ENCODE peak calls at places on chromosomes 7 and 10, in eight cellular contexts. U is ovary, D is K562, T is transverse colon, F is IMR-90, Q is A549, Y is tibial nerve, V is heart left ventricle. Z is an unnamed sample.

GRCh38 chr10:110221721-110222261 is 14.4 kb downstream of the MXI1 start:
- DNase-seq in T (peak), V (peak), D (peak), Q (peak), U (peak), F (peak), Y (peak), Z (peak)

GRCh38 chr10:34397324-34397723 is 417.8 kb downstream of the PARD3 start:
- DNase-seq in Q (no peak), Y (no peak), U (no peak), D (no peak), V (no peak), F (peak), T (no peak), Z (no peak)

GRCh38 chr7:159049266-159050025 is 95.2 kb downstream of the VIPR2 start:
- DNase-seq in U (no peak), T (no peak), Y (no peak), F (no peak), V (no peak), D (no peak), Q (no peak), Z (peak)

GRCh38 chr10:100637785-100638184 is 102.0 kb downstream of the HIF1AN start:
- DNase-seq in D (peak), Y (no peak), U (no peak), T (no peak), V (no peak), Q (peak), F (no peak), Z (no peak)

GRCh38 chr10:102627446-102628293 is 16.6 kb upstream of the TRIM8 start:
- DNase-seq in U (peak), Y (no peak), Q (peak), F (peak), T (no peak), D (no peak), V (peak), Z (peak)

GRCh38 chr7:7102906-7103305 is 79.4 kb upstream of the C1GALT1 start:
- DNase-seq in F (no peak), Y (no peak), D (no peak), T (no peak), Q (no peak), V (no peak), U (no peak), Z (no peak)

GRCh38 chr7:105521027-105521730 is 892 bp downstream of the PUS7 start:
- DNase-seq in T (peak), U (peak), Q (peak), D (no peak), Y (no peak), F (peak), V (peak), Z (peak)

GRCh38 chr10:85614566-85614965 is 752.0 kb downstream of the GRID1 start:
- DNase-seq in D (no peak), T (no peak), Q (no peak), V (no peak), U (no peak), Y (no peak), F (no peak), Z (peak)

GRCh38 chr7:114835861-114836260 is 86.0 kb upstream of the MDFIC start:
- DNase-seq in Y (no peak), D (no peak), T (no peak), Q (no peak), U (no peak), V (no peak), F (no peak), Z (no peak)

GRCh38 chr10:53025172-53025651 is 252.6 kb upstream of the MBL2 start:
- DNase-seq in U (no peak), Q (no peak), F (peak), T (no peak), Y (no peak), D (no peak), V (no peak), Z (no peak)

GRCh38 chr7:25360471-25360870 is 132.2 kb upstream of the NPVF start:
- DNase-seq in U (no peak), F (no peak), V (no peak), D (no peak), Y (no peak), T (no peak), Q (no peak), Z (no peak)

GRCh38 chr10:17742918-17743317 is 9.1 kb upstream of the TMEM236 start:
- DNase-seq in U (peak), T (peak), D (peak), F (peak), V (peak), Q (peak), Y (peak), Z (peak)

GRCh38 chr10:124465003-124465776 is 3.6 kb downstream of the LHPP start:
- DNase-seq in Q (no peak), Y (no peak), U (no peak), V (no peak), F (no peak), T (no peak), D (no peak), Z (no peak)

GRCh38 chr10:70578371-70578947 is 24.1 kb downstream of the PRF1 start:
- DNase-seq in Q (no peak), U (no peak), D (peak), T (peak), Y (no peak), F (peak), V (no peak), Z (no peak)

GRCh38 chr7:157263156-157263555 is 73.6 kb upstream of the DNAJB6 start:
- DNase-seq in D (no peak), F (no peak), T (no peak), Y (no peak), V (no peak), Q (no peak), U (no peak), Z (no peak)

GRCh38 chr10:60434418-60435046 is 44.9 kb upstream of the ANK3 start:
- DNase-seq in F (peak), U (peak), D (peak), V (peak), Y (no peak), T (peak), Q (peak), Z (no peak)

GRCh38 chr10:114343623-114344306 is 60.5 kb downstream of the AFAP1L2 start:
- DNase-seq in Q (no peak), U (no peak), Y (no peak), T (no peak), F (no peak), D (no peak), V (no peak), Z (no peak)

GRCh38 chr7:48337012-48337621 is 165.9 kb downstream of the ABCA13 start:
- DNase-seq in D (no peak), T (no peak), V (no peak), U (no peak), Q (peak), F (peak), Y (no peak), Z (peak)

GRCh38 chr7:31878875-31879274 is 191.3 kb downstream of the PDE1C start:
- DNase-seq in U (no peak), F (no peak), V (no peak), D (no peak), Y (no peak), Q (no peak), T (no peak), Z (no peak)

GRCh38 chr10:72597897-72598296 is 28.0 kb downstream of the MICU1 start:
- DNase-seq in T (no peak), Q (no peak), V (no peak), Y (no peak), F (peak), D (no peak), U (no peak), Z (no peak)

GRCh38 chr7:80439894-80440811 is 71.7 kb downstream of the GNAT3 start:
- DNase-seq in F (peak), U (no peak), T (no peak), V (no peak), Q (no peak), Y (no peak), D (no peak), Z (no peak)

GRCh38 chr7:116954443-116954838 is 1.1 kb downstream of the ST7 start:
- DNase-seq in Q (no peak), V (no peak), D (no peak), U (no peak), T (no peak), F (no peak), Y (no peak), Z (no peak)

GRCh38 chr7:132420527-132420926 is 155.7 kb downstream of the PLXNA4 start:
- DNase-seq in Q (no peak), Y (no peak), F (no peak), T (no peak), U (peak), V (no peak), D (no peak), Z (no peak)

GRCh38 chr10:62352356-62352963 is 21.7 kb upstream of the ZNF365 start:
- DNase-seq in T (no peak), V (no peak), Q (no peak), U (no peak), D (no peak), F (peak), Y (no peak), Z (no peak)

GRCh38 chr10:13162013-13162364 is 631 bp downstream of the MCM10 start:
- DNase-seq in F (no peak), T (no peak), V (no peak), D (peak), U (no peak), Q (no peak), Y (no peak), Z (no peak)

GRCh38 chr7:21898265-21898930 is 47.3 kb downstream of the CDCA7L start:
- DNase-seq in T (no peak), U (no peak), V (no peak), D (no peak), F (no peak), Q (no peak), Y (no peak), Z (no peak)

GRCh38 chr10:43930243-43930642 is 281.6 kb upstream of the ZNF32 start:
- DNase-seq in V (no peak), Y (no peak), Q (no peak), F (no peak), U (no peak), D (no peak), T (no peak), Z (no peak)

GRCh38 chr7:50446542-50446960 is 3.6 kb downstream of the FIGNL1 start:
- DNase-seq in D (no peak), V (no peak), T (no peak), Q (peak), Y (no peak), F (peak), U (no peak), Z (no peak)

GRCh38 chr7:50450691-50451051 is 521 bp upstream of the FIGNL1 start:
- DNase-seq in Y (no peak), D (no peak), V (no peak), F (no peak), T (peak), U (no peak), Q (peak), Z (no peak)

GRCh38 chr7:50449501-50449880 is 659 bp downstream of the FIGNL1 start:
- DNase-seq in T (no peak), Y (no peak), V (no peak), Q (no peak), F (no peak), U (no peak), D (no peak), Z (no peak)

GRCh38 chr7:50448823-50449222 is 1.3 kb downstream of the FIGNL1 start:
- DNase-seq in Y (no peak), U (no peak), D (no peak), F (no peak), T (no peak), Q (no peak), V (no peak), Z (no peak)

GRCh38 chr7:50449881-50450690 is at the start of gene FIGNL1:
- DNase-seq in D (peak), Y (peak), Q (peak), T (peak), U (peak), V (peak), F (peak), Z (peak)
- TF ChIP-seq POLR2A in D (peak), Y (peak), Q (peak), T (peak), U (no peak), V (no peak), F (no peak), Z (no peak)

GRCh38 chr10:132457328-132458070 is 60.5 kb downstream of the PWWP2B start:
- DNase-seq in T (no peak), Y (no peak), Q (peak), V (no peak), F (no peak), U (no peak), D (peak), Z (no peak)
- TF ChIP-seq CTCF in T (no peak), Y (no peak), Q (peak), V (no peak), F (no peak), U (no peak), D (no peak), Z (no peak)

GRCh38 chr10:64076322-64076940 is 555.2 kb downstream of the REEP3 start:
- DNase-seq in Q (no peak), Y (no peak), V (no peak), F (no peak), T (no peak), D (no peak), U (no peak), Z (no peak)

GRCh38 chr10:64079341-64079740 is 558.1 kb downstream of the REEP3 start:
- DNase-seq in T (no peak), Q (no peak), F (no peak), V (no peak), D (no peak), Y (no peak), U (no peak), Z (no peak)

GRCh38 chr10:64075604-64076003 is 554.4 kb downstream of the REEP3 start:
- DNase-seq in U (no peak), F (no peak), Q (no peak), V (no peak), Y (no peak), T (no peak), D (no peak), Z (no peak)

GRCh38 chr10:64082083-64082482 is 560.9 kb downstream of the REEP3 start:
- DNase-seq in Q (no peak), F (no peak), V (no peak), T (no peak), U (no peak), Y (no peak), D (no peak), Z (no peak)

GRCh38 chr10:64080071-64080470 is 558.9 kb downstream of the REEP3 start:
- DNase-seq in T (no peak), Y (no peak), V (no peak), F (no peak), Q (no peak), U (no peak), D (no peak), Z (no peak)
- TF ChIP-seq POLR2A in T (no peak), Y (no peak), V (no peak), F (no peak), Q (no peak), U (no peak), D (no peak), Z (no peak)

GRCh38 chr7:935321-936130 is 19.0 kb downstream of the ADAP1 start:
- DNase-seq in Q (no peak), U (no peak), D (no peak), F (no peak), Y (no peak), V (no peak), T (peak), Z (no peak)
- TF ChIP-seq CTCF in Q (no peak), U (no peak), D (no peak), F (no peak), Y (no peak), V (no peak), T (no peak), Z (no peak)

DNA sequence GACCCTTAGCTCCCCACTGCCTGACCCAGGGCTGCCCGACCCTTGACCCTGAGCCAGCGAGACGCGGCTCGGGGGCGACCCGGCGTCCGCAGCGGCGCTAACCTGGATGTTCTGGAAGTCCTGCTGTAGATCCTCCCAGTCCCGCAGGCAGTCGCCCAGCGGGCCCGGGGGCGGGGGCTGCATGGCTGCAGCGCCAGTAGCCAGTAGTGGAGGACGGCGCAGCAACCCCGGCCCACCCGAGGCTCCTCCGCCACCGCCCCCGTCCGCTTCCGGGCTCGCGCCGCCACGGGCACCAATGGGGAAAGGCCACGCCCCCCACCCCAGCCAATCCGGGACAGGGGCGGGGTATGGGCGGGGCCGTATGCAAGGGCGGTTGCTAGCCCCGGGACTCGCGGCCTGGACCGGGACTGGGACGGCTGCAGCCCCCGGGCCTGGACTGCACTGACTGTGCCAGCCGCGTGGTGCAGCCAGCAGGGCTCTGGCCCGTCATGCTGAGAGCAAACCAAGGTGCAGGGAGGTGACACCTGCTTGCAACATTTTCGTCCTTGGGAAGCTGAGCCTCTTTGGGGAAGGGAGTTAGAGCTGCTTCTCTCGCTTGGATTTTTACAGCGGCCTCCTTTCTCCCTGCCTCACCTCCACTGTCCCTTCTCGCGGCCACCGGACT is at the start of gene TMEM120A:
- DNase-seq in V (peak), T (peak), Y (peak), F (peak), D (peak), U (peak), Q (peak), Z (peak)
- TF ChIP-seq POLR2A in V (peak), T (peak), Y (peak), F (peak), D (peak), U (peak), Q (peak), Z (no peak)

GRCh38 chr10:126969310-126969709 is 64.1 kb downstream of the DOCK1 start:
- DNase-seq in T (peak), Y (no peak), D (no peak), F (no peak), U (no peak), Q (peak), V (no peak), Z (no peak)
- TF ChIP-seq CTCF in T (no peak), Y (no peak), D (no peak), F (no peak), U (no peak), Q (peak), V (no peak), Z (no peak)

GRCh38 chr7:123431075-123431614 is 103.2 kb downstream of the IQUB start:
- DNase-seq in F (no peak), V (no peak), U (no peak), Y (no peak), T (no peak), Q (no peak), D (no peak), Z (no peak)
- TF ChIP-seq POLR2A in F (no peak), V (no peak), U (no peak), Y (no peak), T (no peak), Q (no peak), D (no peak), Z (no peak)